ENCODE peak calls at places on chromosomes 12 and 14, in five cellular contexts. One of them, this sample, is unnamed.

GRCh38 chr12:32501835-32502333 is 102.5 kb downstream of the FGD4 start:
- DNase-seq in uterus: peak
- DNase-seq in cardiac fibroblast: peak
- DNase-seq in tibial artery: no peak
- DNase-seq in heart right ventricle: peak
- DNase-seq in this sample: peak

GRCh38 chr14:104603623-104604401 is 760 bp downstream of the TMEM179 start:
- DNase-seq in uterus: no peak
- DNase-seq in cardiac fibroblast: no peak
- DNase-seq in tibial artery: peak
- DNase-seq in heart right ventricle: no peak
- DNase-seq in this sample: peak

GRCh38 chr12:120980800-120981368 is 2.5 kb downstream of the HNF1A start:
- DNase-seq in uterus: no peak
- DNase-seq in cardiac fibroblast: no peak
- DNase-seq in tibial artery: no peak
- DNase-seq in heart right ventricle: no peak
- DNase-seq in this sample: no peak

GRCh38 chr14:79712302-79712950 is 498.9 kb downstream of the DIO2 start:
- DNase-seq in uterus: no peak
- DNase-seq in cardiac fibroblast: no peak
- DNase-seq in tibial artery: no peak
- DNase-seq in heart right ventricle: no peak
- DNase-seq in this sample: no peak

GRCh38 chr12:52207106-52207505 is 15.3 kb upstream of the KRT80 start:
- DNase-seq in uterus: no peak
- DNase-seq in cardiac fibroblast: no peak
- DNase-seq in tibial artery: peak
- DNase-seq in heart right ventricle: no peak
- DNase-seq in this sample: no peak

GRCh38 chr12:2672863-2673262 is 121.9 kb upstream of the FKBP4 start:
- DNase-seq in uterus: no peak
- DNase-seq in cardiac fibroblast: no peak
- DNase-seq in tibial artery: peak
- DNase-seq in heart right ventricle: no peak
- DNase-seq in this sample: no peak

GRCh38 chr14:26775765-26776577 is 178.1 kb upstream of the NOVA1 start:
- DNase-seq in uterus: no peak
- DNase-seq in cardiac fibroblast: peak
- DNase-seq in tibial artery: no peak
- DNase-seq in heart right ventricle: no peak
- DNase-seq in this sample: no peak

GRCh38 chr12:27505124-27505523 is 18.9 kb upstream of the PPFIBP1 start:
- DNase-seq in uterus: no peak
- DNase-seq in cardiac fibroblast: peak
- DNase-seq in tibial artery: no peak
- DNase-seq in heart right ventricle: no peak
- DNase-seq in this sample: no peak

GRCh38 chr12:48351022-48351708 is 446 bp upstream of the ZNF641 start:
- DNase-seq in uterus: peak
- DNase-seq in cardiac fibroblast: peak
- DNase-seq in tibial artery: peak
- DNase-seq in heart right ventricle: peak
- DNase-seq in this sample: peak

GRCh38 chr12:68794653-68795253 is 13.2 kb upstream of the MDM2 start:
- DNase-seq in uterus: no peak
- DNase-seq in cardiac fibroblast: no peak
- DNase-seq in tibial artery: no peak
- DNase-seq in heart right ventricle: no peak
- DNase-seq in this sample: no peak

GRCh38 chr12:108884116-108885012 is 4.5 kb downstream of the DAO start:
- DNase-seq in uterus: no peak
- DNase-seq in cardiac fibroblast: peak
- DNase-seq in tibial artery: no peak
- DNase-seq in heart right ventricle: peak
- DNase-seq in this sample: peak

GRCh38 chr12:388547-389137 is 478 bp downstream of the KDM5A start:
- DNase-seq in uterus: no peak
- DNase-seq in cardiac fibroblast: peak
- DNase-seq in tibial artery: peak
- DNase-seq in heart right ventricle: no peak
- DNase-seq in this sample: no peak

GRCh38 chr14:61673305-61673704 is 22.0 kb upstream of the HIF1A start:
- DNase-seq in uterus: no peak
- DNase-seq in cardiac fibroblast: peak
- DNase-seq in tibial artery: no peak
- DNase-seq in heart right ventricle: no peak
- DNase-seq in this sample: no peak

GRCh38 chr14:68131907-68132306 is 312.3 kb downstream of the RAD51B start:
- DNase-seq in uterus: no peak
- DNase-seq in cardiac fibroblast: no peak
- DNase-seq in tibial artery: no peak
- DNase-seq in heart right ventricle: no peak
- DNase-seq in this sample: no peak

GRCh38 chr14:54502602-54503001 is 7.1 kb upstream of the CGRRF1 start:
- DNase-seq in uterus: no peak
- DNase-seq in cardiac fibroblast: no peak
- DNase-seq in tibial artery: no peak
- DNase-seq in heart right ventricle: no peak
- DNase-seq in this sample: no peak

GRCh38 chr12:13223176-13223806 is 26.8 kb downstream of the EMP1 start:
- DNase-seq in uterus: no peak
- DNase-seq in cardiac fibroblast: peak
- DNase-seq in tibial artery: no peak
- DNase-seq in heart right ventricle: no peak
- DNase-seq in this sample: no peak

GRCh38 chr12:6570264-6570887 is 2.3 kb upstream of the NOP2 start:
- DNase-seq in uterus: no peak
- DNase-seq in cardiac fibroblast: peak
- DNase-seq in tibial artery: no peak
- DNase-seq in heart right ventricle: no peak
- DNase-seq in this sample: no peak

GRCh38 chr14:61430066-61430757 is 108.8 kb downstream of the PRKCH start:
- DNase-seq in uterus: no peak
- DNase-seq in cardiac fibroblast: no peak
- DNase-seq in tibial artery: no peak
- DNase-seq in heart right ventricle: no peak
- DNase-seq in this sample: no peak

GRCh38 chr14:66017960-66018359 is 468.2 kb upstream of the CCDC196 start:
- DNase-seq in uterus: no peak
- DNase-seq in cardiac fibroblast: no peak
- DNase-seq in tibial artery: no peak
- DNase-seq in heart right ventricle: no peak
- DNase-seq in this sample: no peak

GRCh38 chr14:103716091-103716801 is 636 bp downstream of the ZFYVE21 start:
- DNase-seq in uterus: peak
- DNase-seq in cardiac fibroblast: peak
- DNase-seq in tibial artery: no peak
- DNase-seq in heart right ventricle: no peak
- DNase-seq in this sample: no peak

GRCh38 chr14:31877333-31877798 is 199.7 kb upstream of the ARHGAP5 start:
- DNase-seq in uterus: no peak
- DNase-seq in cardiac fibroblast: peak
- DNase-seq in tibial artery: no peak
- DNase-seq in heart right ventricle: peak
- DNase-seq in this sample: no peak

GRCh38 chr12:89479982-89480381 is 44.6 kb downstream of the GALNT4 start:
- DNase-seq in uterus: no peak
- DNase-seq in cardiac fibroblast: no peak
- DNase-seq in tibial artery: no peak
- DNase-seq in heart right ventricle: no peak
- DNase-seq in this sample: no peak

DNA sequence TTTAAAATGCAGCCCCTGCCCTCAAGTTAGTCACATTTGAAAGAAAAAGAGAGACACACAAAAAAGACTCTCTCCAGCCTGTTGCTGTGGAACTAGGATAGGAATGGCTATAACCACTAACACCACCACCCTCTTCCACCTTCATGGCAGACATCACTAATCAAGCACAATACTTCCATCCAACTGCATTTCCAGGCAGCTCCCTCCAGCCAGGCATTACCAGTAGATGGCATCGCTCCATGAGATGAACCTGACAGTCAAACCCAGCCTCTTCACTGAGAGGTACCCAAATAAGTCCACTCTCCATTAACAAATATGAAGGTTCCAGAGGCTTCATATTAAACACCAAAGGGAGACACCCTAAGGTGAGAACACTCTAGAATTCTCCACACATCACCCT is 24.4 kb downstream of the SLC8B1 start:
- DNase-seq in uterus: no peak
- DNase-seq in cardiac fibroblast: no peak
- DNase-seq in tibial artery: no peak
- DNase-seq in heart right ventricle: no peak
- DNase-seq in this sample: no peak
- TF ChIP-seq CTCF in uterus: no peak
- TF ChIP-seq CTCF in cardiac fibroblast: no peak
- TF ChIP-seq CTCF in tibial artery: no peak
- TF ChIP-seq CTCF in heart right ventricle: no peak
- TF ChIP-seq CTCF in this sample: no peak

DNA sequence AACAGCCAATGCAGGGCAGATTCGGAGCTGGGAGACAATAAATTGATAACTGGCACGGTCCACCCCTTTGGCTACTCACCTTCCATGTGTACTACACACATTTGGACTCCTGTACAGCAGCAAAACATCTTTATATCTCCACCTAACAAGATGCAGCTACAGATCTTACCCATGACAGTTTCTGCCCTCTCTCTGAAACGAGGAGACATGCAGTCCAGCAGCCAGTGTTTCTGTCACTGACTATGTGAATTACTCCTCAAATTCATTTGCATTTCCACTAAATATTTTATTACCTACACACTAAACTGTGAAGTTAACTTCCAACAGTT is 58.7 kb upstream of the BEGAIN start:
- DNase-seq in uterus: no peak
- DNase-seq in cardiac fibroblast: no peak
- DNase-seq in tibial artery: no peak
- DNase-seq in heart right ventricle: no peak
- DNase-seq in this sample: no peak
- TF ChIP-seq CTCF in uterus: no peak
- TF ChIP-seq CTCF in cardiac fibroblast: no peak
- TF ChIP-seq CTCF in tibial artery: no peak
- TF ChIP-seq CTCF in heart right ventricle: no peak
- TF ChIP-seq CTCF in this sample: no peak

DNA sequence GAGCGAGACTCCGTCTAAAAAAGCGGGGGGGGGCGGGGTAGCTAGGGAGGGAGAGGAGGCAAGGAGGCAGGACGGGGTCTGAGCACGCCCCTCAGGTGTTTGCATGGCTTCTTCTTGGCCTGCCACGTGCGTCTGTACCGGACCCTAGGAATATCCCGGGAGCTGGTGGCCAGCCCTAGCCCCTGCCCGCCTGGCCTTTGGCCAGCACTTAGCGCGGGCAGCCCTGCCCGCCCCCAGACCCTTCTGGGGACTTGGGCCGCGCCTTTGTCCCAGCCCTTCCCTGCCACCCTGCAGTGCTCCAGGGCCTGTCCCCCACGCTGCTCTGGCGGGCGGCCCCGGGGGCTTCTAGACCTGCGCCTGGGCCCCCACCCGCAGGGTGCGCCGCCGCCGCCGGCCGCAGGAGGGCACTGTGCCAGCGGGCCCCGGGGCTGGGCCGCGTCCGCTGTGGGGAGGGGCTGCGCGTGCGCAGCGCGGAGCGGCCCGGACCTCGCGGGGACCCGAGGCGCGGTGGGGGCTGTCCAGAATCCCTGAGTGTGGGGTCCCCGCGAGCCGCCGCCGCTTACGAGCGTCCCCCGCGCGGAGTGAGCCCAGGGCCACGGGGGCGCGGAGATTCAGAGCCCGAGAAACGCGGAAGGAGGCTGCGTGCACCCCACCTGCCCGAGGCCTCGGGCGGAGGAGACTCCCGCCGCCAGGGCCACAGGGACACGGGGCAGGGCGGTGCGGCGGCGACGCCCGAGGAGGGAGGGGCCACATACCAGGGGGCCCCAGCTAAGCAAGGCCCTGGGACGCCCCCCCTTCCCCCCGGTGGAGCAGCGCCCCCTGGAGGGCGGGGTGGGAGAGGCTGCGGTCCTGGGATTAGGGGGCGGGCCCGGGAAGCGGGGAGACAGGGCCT is 21.0 kb downstream of the SLC25A29 start:
- DNase-seq in uterus: peak
- DNase-seq in cardiac fibroblast: peak
- DNase-seq in tibial artery: peak
- DNase-seq in heart right ventricle: peak
- DNase-seq in this sample: peak
- TF ChIP-seq CTCF in uterus: peak
- TF ChIP-seq CTCF in cardiac fibroblast: peak
- TF ChIP-seq CTCF in tibial artery: peak
- TF ChIP-seq CTCF in heart right ventricle: peak
- TF ChIP-seq CTCF in this sample: peak

GRCh38 chr14:53285064-53285463 is 131.9 kb upstream of the DDHD1 start:
- DNase-seq in uterus: no peak
- DNase-seq in cardiac fibroblast: no peak
- DNase-seq in tibial artery: no peak
- DNase-seq in heart right ventricle: no peak
- DNase-seq in this sample: no peak

DNA sequence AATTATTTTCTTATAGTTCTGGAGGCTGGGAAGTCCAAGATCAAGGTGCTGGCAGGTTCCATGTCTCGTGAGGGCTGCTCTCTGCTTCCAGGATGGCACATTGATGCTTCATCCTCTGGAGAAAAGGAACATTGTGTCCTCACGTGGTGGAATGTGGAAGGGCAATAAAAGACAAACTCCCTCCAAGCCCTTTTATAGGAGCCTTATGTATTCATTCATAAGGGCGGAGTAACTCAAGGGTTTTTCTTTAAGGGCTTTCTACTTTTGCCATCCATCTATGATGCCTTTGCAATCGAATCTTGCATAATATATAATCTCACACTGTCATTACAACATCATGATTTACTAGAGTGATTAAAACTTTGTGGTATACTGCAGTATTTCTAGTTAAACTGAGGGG is 132.7 kb upstream of the DDHD1 start:
- DNase-seq in uterus: no peak
- DNase-seq in cardiac fibroblast: no peak
- DNase-seq in tibial artery: no peak
- DNase-seq in heart right ventricle: no peak
- DNase-seq in this sample: no peak
- TF ChIP-seq CTCF in uterus: no peak
- TF ChIP-seq CTCF in cardiac fibroblast: peak
- TF ChIP-seq CTCF in tibial artery: no peak
- TF ChIP-seq CTCF in heart right ventricle: no peak
- TF ChIP-seq CTCF in this sample: no peak

DNA sequence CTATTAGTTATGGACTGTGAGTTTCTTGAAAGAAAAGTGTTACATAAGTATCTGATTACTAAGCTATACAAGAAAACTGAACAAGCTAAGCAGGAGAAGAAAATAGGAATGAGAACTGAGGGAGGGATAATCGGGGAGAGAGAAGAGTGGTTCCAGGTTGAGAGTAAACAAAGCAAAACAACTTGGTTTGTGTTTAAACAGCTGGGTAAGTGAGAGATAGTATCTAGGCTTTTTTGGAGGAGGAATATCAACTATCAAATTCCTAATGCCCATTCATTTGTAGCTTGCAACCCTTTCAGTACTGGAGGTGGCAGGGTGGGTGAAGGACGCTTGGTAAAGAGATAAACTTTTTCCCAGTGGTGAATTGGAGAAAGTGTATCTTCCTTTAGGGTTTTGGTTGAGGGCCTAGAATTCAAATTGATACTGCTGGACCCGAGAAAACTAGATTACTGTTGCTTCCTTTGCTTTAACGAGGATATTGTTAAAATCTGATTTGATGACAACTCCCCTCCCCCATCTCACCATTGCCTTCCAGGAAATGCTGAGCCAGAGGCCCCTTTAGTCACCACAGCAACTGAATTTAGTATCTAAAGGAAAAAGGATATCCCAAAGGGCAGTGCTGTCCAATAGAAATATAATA is 2.0 kb upstream of the SLC2A3 start:
- DNase-seq in uterus: no peak
- DNase-seq in cardiac fibroblast: peak
- DNase-seq in tibial artery: no peak
- DNase-seq in heart right ventricle: no peak
- DNase-seq in this sample: no peak
- TF ChIP-seq CTCF in uterus: peak
- TF ChIP-seq CTCF in cardiac fibroblast: peak
- TF ChIP-seq CTCF in tibial artery: no peak
- TF ChIP-seq CTCF in heart right ventricle: no peak
- TF ChIP-seq CTCF in this sample: no peak